ENCODE peak calls at places on chromosomes 12 and 14, in five cellular contexts. K is choroid plexus epithelial cell, R is astrocyte of the spinal cord, S is psoas muscle, F is lower lobe of right lung. E is an unnamed sample.

GRCh38 chr12:15540469-15540872 is 218.2 kb downstream of the PTPRO start:
- DNase-seq in K (no peak), R (no peak), S (no peak), F (no peak), E (no peak)

GRCh38 chr12:26697217-26697616 is 135.8 kb downstream of the ITPR2 start:
- DNase-seq in K (peak), R (peak), S (no peak), F (no peak), E (no peak)

GRCh38 chr12:8045952-8046944 is 13.7 kb downstream of the FOXJ2 start:
- DNase-seq in K (peak), R (peak), S (peak), F (peak), E (peak)

GRCh38 chr14:23154876-23155587 is 28.4 kb downstream of the SLC7A8 start:
- DNase-seq in K (peak), R (peak), S (peak), F (peak), E (peak)

GRCh38 chr12:115183752-115184151 is 499.8 kb upstream of the TBX3 start:
- DNase-seq in K (no peak), R (no peak), S (no peak), F (no peak), E (no peak)

GRCh38 chr14:37508500-37508899 is 86.5 kb downstream of the FOXA1 start:
- DNase-seq in K (peak), R (no peak), S (no peak), F (no peak), E (no peak)

GRCh38 chr14:65421201-65421981 is 8.9 kb downstream of the FUT8 start:
- DNase-seq in K (peak), R (peak), S (no peak), F (no peak), E (no peak)

GRCh38 chr12:76927170-76927784 is 48.5 kb upstream of the CSRP2 start:
- DNase-seq in K (peak), R (peak), S (no peak), F (no peak), E (no peak)

GRCh38 chr12:6226002-6226700 is 26.0 kb downstream of the CD9 start:
- DNase-seq in K (peak), R (peak), S (peak), F (no peak), E (peak)

GRCh38 chr14:43449291-43449690 is 1057.8 kb downstream of the FSCB start:
- DNase-seq in K (peak), R (no peak), S (no peak), F (no peak), E (no peak)

GRCh38 chr12:58833844-58834243 is 86.5 kb downstream of the LRIG3 start:
- DNase-seq in K (no peak), R (no peak), S (no peak), F (no peak), E (no peak)

GRCh38 chr12:53974084-53975018 is at the start of gene HOTAIR:
- DNase-seq in K (no peak), R (no peak), S (peak), F (no peak), E (no peak)
- H3K4me3 ChIP-seq in K (no peak), R (no peak), S (peak), F (peak), E (no peak)

GRCh38 chr14:61516125-61516740 is 179.1 kb upstream of the HIF1A start:
- DNase-seq in K (no peak), R (no peak), S (no peak), F (no peak), E (no peak)
- H3K4me3 ChIP-seq in K (no peak), R (no peak), S (no peak), F (no peak), E (no peak)

GRCh38 chr12:57726884-57727757 is 11.4 kb downstream of the AGAP2 start:
- DNase-seq in K (peak), R (peak), S (peak), F (peak), E (peak)
- H3K4me3 ChIP-seq in K (peak), R (peak), S (peak), F (peak), E (no peak)

GRCh38 chr12:124388038-124388676 is 93.3 kb downstream of the RFLNA start:
- DNase-seq in K (no peak), R (no peak), S (no peak), F (no peak), E (no peak)
- H3K4me3 ChIP-seq in K (peak), R (peak), S (peak), F (peak), E (peak)

DNA sequence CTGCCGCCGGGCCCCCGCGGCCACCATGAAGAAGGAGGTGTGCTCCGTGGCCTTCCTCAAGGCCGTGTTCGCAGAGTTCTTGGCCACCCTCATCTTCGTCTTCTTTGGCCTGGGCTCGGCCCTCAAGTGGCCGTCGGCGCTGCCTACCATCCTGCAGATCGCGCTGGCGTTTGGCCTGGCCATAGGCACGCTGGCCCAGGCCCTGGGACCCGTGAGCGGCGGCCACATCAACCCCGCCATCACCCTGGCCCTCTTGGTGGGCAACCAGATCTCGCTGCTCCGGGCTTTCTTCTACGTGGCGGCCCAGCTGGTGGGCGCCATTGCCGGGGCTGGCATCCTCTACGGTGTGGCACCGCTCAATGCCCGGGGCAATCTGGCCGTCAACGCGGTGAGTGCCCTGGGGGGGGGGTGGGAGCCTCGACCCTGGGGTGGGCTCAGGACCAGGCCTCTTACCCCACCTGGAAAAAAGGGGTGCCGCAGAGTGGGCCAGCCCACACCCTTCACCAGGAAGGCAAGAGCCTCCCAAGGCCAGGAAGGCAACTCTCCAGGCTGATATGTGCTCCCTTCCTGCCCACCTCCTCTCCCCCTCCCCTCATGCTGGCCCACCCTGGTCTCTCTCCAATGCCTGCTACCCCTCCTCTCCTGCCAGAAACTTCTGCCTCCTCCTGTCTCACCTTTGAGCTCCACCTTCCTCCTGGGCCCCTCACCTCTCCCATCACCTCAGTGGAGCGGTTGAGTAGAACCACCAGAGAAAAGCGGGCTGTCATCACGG is 507 bp downstream of the AQP5 start:
- DNase-seq in K (no peak), R (no peak), S (no peak), F (no peak), E (peak)
- H3K4me3 ChIP-seq in K (no peak), R (no peak), S (no peak), F (no peak), E (no peak)

GRCh38 chr14:90759370-90760054 is 56.7 kb downstream of the TTC7B start:
- DNase-seq in K (no peak), R (no peak), S (no peak), F (no peak), E (no peak)
- H3K4me3 ChIP-seq in K (no peak), R (no peak), S (no peak), F (peak), E (no peak)

E was measured in aorta.